ENCODE peak calls at places on chromosomes 12 and 14, in six cellular contexts. C is breast epithelium, V is kidney epithelial cell, R is RWPE2, D is AG04449, B is GM23338. U is an unnamed sample.

GRCh38 chr12:114918535-114919233 is 234.7 kb upstream of the TBX3 start:
- DNase-seq in C (no peak), V (no peak), R (no peak), D (no peak), B (no peak), U (no peak)

GRCh38 chr12:31479516-31480210 is 111.3 kb downstream of the DENND5B start:
- DNase-seq in C (no peak), V (no peak), R (no peak), D (no peak), B (no peak), U (no peak)

GRCh38 chr12:13606290-13606689 is 375.1 kb downstream of the GRIN2B start:
- DNase-seq in C (no peak), V (no peak), R (no peak), D (no peak), B (peak; percentile 60), U (no peak)

GRCh38 chr14:74469548-74470518 is 23.3 kb downstream of the NPC2 start:
- DNase-seq in C (peak; percentile 58), V (no peak), R (no peak), D (no peak), B (no peak), U (no peak)

GRCh38 chr12:51744235-51744634 is 104.3 kb downstream of the FIGNL2 start:
- DNase-seq in C (no peak), V (no peak), R (no peak), D (no peak), B (no peak), U (no peak)

GRCh38 chr14:64762044-64763034 is 58.1 kb downstream of the PLEKHG3 start:
- DNase-seq in C (peak; percentile 43), V (peak; percentile 89), R (peak; percentile 97), D (peak; percentile 60), B (no peak), U (peak; percentile 89)

GRCh38 chr14:102185360-102185759 is 45.7 kb downstream of the WDR20 start:
- DNase-seq in C (no peak), V (no peak), R (no peak), D (no peak), B (no peak), U (no peak)

GRCh38 chr12:109732321-109733305 is 19.0 kb downstream of the FAM222A start:
- DNase-seq in C (no peak), V (no peak), R (no peak), D (no peak), B (no peak), U (no peak)

GRCh38 chr14:101781240-101782061 is 19.9 kb downstream of the PPP2R5C start:
- DNase-seq in C (no peak), V (no peak), R (peak; percentile 64), D (no peak), B (peak; percentile 25), U (no peak)

GRCh38 chr12:32681272-32681671 is 2.2 kb downstream of the DNM1L start:
- DNase-seq in C (no peak), V (no peak), R (no peak), D (no peak), B (no peak), U (no peak)

GRCh38 chr12:22541496-22541895 is 2.8 kb downstream of the C2CD5 start:
- DNase-seq in C (no peak), V (no peak), R (no peak), D (no peak), B (no peak), U (no peak)

GRCh38 chr12:29241821-29242591 is 92.9 kb downstream of the FAR2 start:
- DNase-seq in C (peak; percentile 31), V (peak; percentile 65), R (no peak), D (peak; percentile 77), B (peak; percentile 10), U (peak; percentile 85)

GRCh38 chr12:6370994-6371754 is 4.2 kb downstream of the SCNN1A start:
- DNase-seq in C (no peak), V (peak; percentile 98), R (peak; percentile 98), D (no peak), B (peak; percentile 96), U (peak; percentile 91)

GRCh38 chr14:74516451-74517155 is 23.0 kb downstream of the ISCA2 start:
- DNase-seq in C (peak; percentile 79), V (no peak), R (no peak), D (no peak), B (peak; percentile 55), U (no peak)

GRCh38 chr12:131000000-131000486 is 46.3 kb downstream of the ADGRD1 start:
- DNase-seq in C (no peak), V (no peak), R (no peak), D (no peak), B (no peak), U (no peak)

GRCh38 chr14:88933203-88933602 is 108.8 kb downstream of the TTC8 start:
- DNase-seq in C (no peak), V (no peak), R (no peak), D (no peak), B (no peak), U (no peak)

GRCh38 chr14:88935083-88935482 is 110.6 kb downstream of the TTC8 start:
- DNase-seq in C (no peak), V (no peak), R (no peak), D (no peak), B (no peak), U (no peak)

GRCh38 chr14:88934231-88934898 is 109.9 kb downstream of the TTC8 start:
- DNase-seq in C (no peak), V (no peak), R (no peak), D (no peak), B (no peak), U (no peak)

GRCh38 chr14:88929656-88930436 is 105.4 kb downstream of the TTC8 start:
- DNase-seq in C (no peak), V (no peak), R (no peak), D (no peak), B (peak; percentile 60), U (no peak)
- TF ChIP-seq CTCF in C (no peak), V (no peak), R (peak; percentile 10), D (no peak), B (peak; percentile 51), U (peak; percentile 8)

GRCh38 chr14:76761198-76761848 is at the start of gene VASH1:
- DNase-seq in C (peak; percentile 17), V (no peak), R (peak; percentile 80), D (no peak), B (peak; percentile 77), U (no peak)

GRCh38 chr14:76762617-76763361 is 1.5 kb downstream of the VASH1 start:
- DNase-seq in C (peak; percentile 15), V (no peak), R (peak; percentile 62), D (no peak), B (no peak), U (no peak)

GRCh38 chr14:76761849-76762616 is 765 bp downstream of the VASH1 start:
- DNase-seq in C (no peak), V (no peak), R (peak; percentile 57), D (no peak), B (no peak), U (no peak)

GRCh38 chr14:76759589-76759988 is 1.7 kb upstream of the VASH1 start:
- DNase-seq in C (no peak), V (no peak), R (no peak), D (no peak), B (no peak), U (no peak)

GRCh38 chr14:76760331-76761197 is 704 bp upstream of the VASH1 start:
- DNase-seq in C (peak; percentile 16), V (no peak), R (peak; percentile 46), D (no peak), B (no peak), U (no peak)
- H3K4me3 ChIP-seq in C (peak overlapping the region; percentile 97), V (peak overlapping the region; percentile 66), R (peak overlapping the region; percentile 55), D (peak overlapping the region; percentile 68), B (peak overlapping the region; percentile 86), U (peak overlapping the region; percentile 67)

DNA sequence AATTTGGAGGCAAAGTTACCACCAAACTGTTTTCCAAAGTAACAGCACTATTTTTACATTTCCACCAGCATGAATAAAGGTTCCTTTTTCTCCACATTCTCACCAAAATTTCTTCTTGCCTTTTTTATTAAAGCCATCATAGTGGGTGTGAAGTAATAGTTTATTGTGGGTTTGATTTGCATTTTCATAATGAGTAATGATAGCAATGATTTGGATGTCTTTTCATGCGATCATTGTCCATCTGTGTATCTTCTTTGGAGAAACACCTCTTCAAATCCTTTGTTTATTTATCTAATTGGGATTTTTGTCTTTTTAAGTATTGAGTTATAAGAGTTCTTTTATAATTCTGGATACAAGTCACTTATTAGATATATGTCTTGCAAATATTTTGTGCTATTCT is 172.7 kb downstream of the CNTN1 start:
- DNase-seq in C (no peak), V (no peak), R (no peak), D (no peak), B (no peak), U (no peak)
- TF ChIP-seq CTCF in C (no peak), V (no peak), R (no peak), D (no peak), B (no peak), U (no peak)

GRCh38 chr14:63204407-63205280 is at the start of gene RHOJ:
- DNase-seq in C (peak; percentile 22), V (no peak), R (no peak), D (no peak), B (peak; percentile 42), U (no peak)
- H3K4me3 ChIP-seq in C (peak within 1 kb of the TSS; percentile 72), V (peak within 1 kb of the TSS; percentile 14), R (no peak within 1 kb of the TSS), D (peak within 1 kb of the TSS; percentile 61), B (peak within 1 kb of the TSS; percentile 13), U (peak within 1 kb of the TSS; percentile 57)

GRCh38 chr14:68297871-68298468 is 478.4 kb downstream of the RAD51B start:
- DNase-seq in C (no peak), V (no peak), R (no peak), D (no peak), B (peak; percentile 77), U (peak; percentile 87)
- TF ChIP-seq CTCF in C (no peak), V (peak; percentile 1), R (peak; percentile 33), D (peak; percentile 7), B (peak; percentile 56), U (peak; percentile 56)

GRCh38 chr12:106585237-106585834 is 2.5 kb downstream of the RFX4 start:
- DNase-seq in C (no peak), V (no peak), R (no peak), D (no peak), B (peak; percentile 68), U (no peak)
- H3K4me3 ChIP-seq in C (peak overlapping the region; percentile 56), V (no peak overlapping the region), R (no peak overlapping the region), D (no peak overlapping the region), B (peak overlapping the region; percentile 74), U (no peak overlapping the region)

DNA sequence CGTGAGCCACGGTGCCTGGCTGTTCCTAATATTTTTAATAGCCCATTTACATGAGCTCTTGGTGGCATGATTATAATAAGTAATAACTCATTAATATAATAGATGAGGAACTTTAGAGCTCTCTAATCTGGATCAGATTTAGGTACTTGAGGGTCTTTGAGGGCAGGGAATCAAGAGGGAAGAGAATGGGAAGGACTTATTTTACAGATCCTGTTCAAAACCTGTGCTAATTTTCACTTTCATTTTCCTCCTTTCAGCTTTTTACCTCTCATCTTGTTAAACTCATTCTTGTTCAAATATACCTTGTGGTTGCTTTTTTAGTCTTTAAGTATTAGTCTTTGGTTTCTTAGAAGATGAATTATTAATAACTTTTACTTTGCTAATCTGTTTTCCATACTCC is 5.6 kb downstream of the NECAP1 start:
- DNase-seq in C (no peak), V (no peak), R (no peak), D (no peak), B (no peak), U (no peak)
- TF ChIP-seq CTCF in C (no peak), V (no peak), R (no peak), D (no peak), B (no peak), U (no peak)

U was measured in retinal pigment epithelial cell.